ENCODE peak calls at places on chromosomes 11 and 22, in ten cellular contexts. C is tibial nerve, X is heart left ventricle, D is HFFc6, M is fibroblast of lung, S is HCT116, P is pancreas, K is body of pancreas, W is Peyer's patch, Q is cardiac fibroblast. B is an unnamed sample.

GRCh38 chr22:35995772-35996171 is 32.9 kb downstream of the RBFOX2 start:
- DNase-seq in C (peak), X (peak), D (peak), M (peak), S (no peak), P (no peak), K (peak), W (no peak), Q (peak), B (no peak)

GRCh38 chr11:20854214-20854613 is 184.8 kb downstream of the NELL1 start:
- DNase-seq in C (no peak), X (no peak), D (no peak), M (no peak), S (no peak), P (no peak), K (no peak), W (no peak), Q (no peak), B (no peak)

GRCh38 chr11:17607572-17608570 is 60.8 kb downstream of the OTOG start:
- DNase-seq in C (no peak), X (no peak), D (no peak), M (no peak), S (no peak), P (no peak), K (no peak), W (no peak), Q (no peak), B (peak)

GRCh38 chr11:120147950-120148270 is 10.0 kb upstream of the TRIM29 start:
- DNase-seq in C (no peak), X (no peak), D (no peak), M (no peak), S (no peak), P (no peak), K (no peak), W (no peak), Q (no peak), B (no peak)

GRCh38 chr11:69484427-69485259 is 3.2 kb downstream of the LINC01488 start:
- DNase-seq in C (no peak), X (peak), D (no peak), M (no peak), S (no peak), P (no peak), K (no peak), W (no peak), Q (no peak), B (peak)

GRCh38 chr11:127157225-127157624 is 156.7 kb upstream of the KIRREL3 start:
- DNase-seq in C (no peak), X (no peak), D (no peak), M (no peak), S (no peak), P (no peak), K (no peak), W (no peak), Q (no peak), B (no peak)

GRCh38 chr11:115316682-115317081 is 187.5 kb downstream of the CADM1 start:
- DNase-seq in C (no peak), X (no peak), D (no peak), M (no peak), S (no peak), P (no peak), K (no peak), W (no peak), Q (no peak), B (no peak)

GRCh38 chr11:123525511-123525918 is 95.4 kb downstream of the GRAMD1B start:
- DNase-seq in C (no peak), X (no peak), D (no peak), M (no peak), S (no peak), P (no peak), K (no peak), W (peak), Q (no peak), B (no peak)

GRCh38 chr11:4560462-4560861 is 15.5 kb downstream of the OR52M1 start:
- DNase-seq in C (no peak), X (no peak), D (no peak), M (no peak), S (no peak), P (no peak), K (no peak), W (no peak), Q (no peak), B (no peak)

GRCh38 chr11:29956076-29956556 is 60.7 kb downstream of the KCNA4 start:
- DNase-seq in C (no peak), X (no peak), D (no peak), M (no peak), S (no peak), P (no peak), K (no peak), W (no peak), Q (no peak), B (no peak)

GRCh38 chr11:94823127-94823732 is 55.1 kb downstream of the AMOTL1 start:
- DNase-seq in C (no peak), X (no peak), D (no peak), M (no peak), S (no peak), P (no peak), K (no peak), W (no peak), Q (no peak), B (no peak)

GRCh38 chr11:355581-356458 is 13.5 kb upstream of the B4GALNT4 start:
- DNase-seq in C (peak), X (peak), D (peak), M (peak), S (peak), P (peak), K (peak), W (peak), Q (peak), B (peak)

GRCh38 chr11:75474240-75474639 is 41.2 kb upstream of the KLHL35 start:
- DNase-seq in C (no peak), X (no peak), D (no peak), M (peak), S (no peak), P (no peak), K (no peak), W (no peak), Q (peak), B (no peak)

GRCh38 chr11:26234451-26234850 is 97.5 kb upstream of the ANO3 start:
- DNase-seq in C (no peak), X (no peak), D (no peak), M (peak), S (no peak), P (no peak), K (no peak), W (no peak), Q (no peak), B (no peak)

GRCh38 chr22:47139790-47140119 is 377.3 kb downstream of the TBC1D22A start:
- DNase-seq in C (no peak), X (no peak), D (no peak), M (no peak), S (no peak), P (no peak), K (no peak), W (no peak), Q (no peak), B (no peak)

GRCh38 chr11:46597609-46598219 is 3.9 kb upstream of the AMBRA1 start:
- DNase-seq in C (no peak), X (no peak), D (peak), M (no peak), S (no peak), P (no peak), K (no peak), W (no peak), Q (peak), B (no peak)

GRCh38 chr22:23984430-23984829 is 4.5 kb downstream of the GSTT2 start:
- DNase-seq in C (no peak), X (no peak), D (no peak), M (peak), S (peak), P (peak), K (no peak), W (peak), Q (peak), B (no peak)

GRCh38 chr11:17354070-17354924 is 2.7 kb downstream of the NCR3LG1 start:
- DNase-seq in C (peak), X (peak), D (peak), M (peak), S (peak), P (peak), K (peak), W (peak), Q (peak), B (no peak)

GRCh38 chr22:47323518-47323917 is 561.1 kb downstream of the TBC1D22A start:
- DNase-seq in C (no peak), X (no peak), D (no peak), M (no peak), S (no peak), P (no peak), K (no peak), W (no peak), Q (no peak), B (no peak)

DNA sequence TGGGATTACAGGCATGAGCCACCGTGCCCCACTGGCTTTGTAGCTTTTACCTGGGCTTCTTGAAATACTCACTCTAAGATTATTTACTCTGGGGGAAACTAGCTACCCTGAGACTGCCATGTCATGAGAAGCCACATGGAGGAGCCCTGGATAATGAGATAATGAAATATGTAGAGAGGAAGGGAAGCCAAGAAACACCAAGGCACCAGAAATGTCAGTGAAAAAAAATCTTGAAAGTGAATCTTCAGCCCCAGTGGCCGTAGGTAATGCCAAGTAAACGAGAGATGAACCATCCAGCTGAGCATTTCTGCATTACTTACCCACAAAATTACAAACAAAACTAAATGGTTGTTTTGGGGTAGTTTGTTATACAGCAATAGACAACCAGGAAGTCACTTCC is 125.6 kb downstream of the APIP start:
- DNase-seq in C (no peak), X (no peak), D (no peak), M (no peak), S (no peak), P (no peak), K (no peak), W (no peak), Q (no peak), B (no peak)
- TF ChIP-seq CTCF in C (no peak), X (no peak), D (peak), M (no peak), S (peak), P (no peak), K (no peak), W (peak), Q (no peak), B (no peak)

DNA sequence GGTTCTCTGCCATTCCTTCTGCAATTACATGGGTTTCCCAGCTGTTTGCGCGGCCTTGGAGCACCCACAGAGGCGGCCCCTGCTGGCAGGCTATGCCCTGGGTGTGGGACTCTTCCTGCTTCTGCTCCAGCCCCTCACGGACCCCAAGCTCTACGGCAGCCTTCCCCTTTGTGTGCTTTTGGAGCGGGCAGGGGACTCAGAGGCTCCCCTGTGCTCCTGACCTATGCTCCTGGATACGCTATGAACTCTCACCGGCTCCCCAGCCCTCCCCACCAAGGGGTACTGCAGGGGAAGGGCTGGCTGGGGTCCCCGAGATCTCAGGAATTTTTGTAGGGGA is 2.6 kb downstream of the RCE1 start:
- DNase-seq in C (no peak), X (no peak), D (no peak), M (no peak), S (no peak), P (no peak), K (no peak), W (no peak), Q (no peak), B (peak)
- TF ChIP-seq CTCF in C (no peak), X (no peak), D (peak), M (no peak), S (no peak), P (no peak), K (no peak), W (no peak), Q (no peak), B (no peak)

GRCh38 chr11:101428918-101429317 is 154.9 kb downstream of the TRPC6 start:
- DNase-seq in C (no peak), X (no peak), D (peak), M (peak), S (peak), P (no peak), K (no peak), W (no peak), Q (peak), B (no peak)
- TF ChIP-seq CTCF in C (no peak), X (peak), D (peak), M (peak), S (peak), P (peak), K (no peak), W (peak), Q (peak), B (peak)

DNA sequence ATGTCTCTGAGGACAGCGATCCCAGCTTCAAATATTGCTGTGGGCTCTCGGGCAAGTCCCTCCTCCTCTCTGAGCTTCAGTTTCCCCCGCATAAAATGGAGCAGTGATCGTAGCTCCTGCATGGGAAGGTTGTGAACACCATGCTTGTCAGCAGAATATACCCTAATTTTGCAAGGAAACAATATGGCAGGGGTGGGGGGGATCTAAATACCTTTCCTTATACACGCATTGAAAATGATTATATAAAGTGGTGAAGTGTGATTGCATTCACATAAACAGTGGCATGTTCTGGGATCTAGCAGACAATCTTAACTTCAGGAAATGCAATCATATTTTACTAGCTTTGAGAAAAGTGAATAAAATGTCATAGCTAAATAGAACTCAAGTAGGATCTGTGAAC is 24.0 kb upstream of the RTN4R start:
- DNase-seq in C (no peak), X (no peak), D (no peak), M (no peak), S (no peak), P (no peak), K (no peak), W (no peak), Q (no peak), B (no peak)
- TF ChIP-seq CTCF in C (no peak), X (no peak), D (no peak), M (no peak), S (no peak), P (no peak), K (no peak), W (no peak), Q (no peak), B (no peak)

GRCh38 chr11:44104472-44105294 is 9.2 kb downstream of the EXT2 start:
- DNase-seq in C (no peak), X (no peak), D (no peak), M (peak), S (no peak), P (no peak), K (no peak), W (no peak), Q (peak), B (no peak)
- TF ChIP-seq CTCF in C (no peak), X (no peak), D (peak), M (peak), S (peak), P (no peak), K (no peak), W (no peak), Q (peak), B (peak)

GRCh38 chr11:107550304-107550703 is 15.2 kb downstream of the ALKBH8 start:
- DNase-seq in C (no peak), X (no peak), D (no peak), M (no peak), S (no peak), P (no peak), K (no peak), W (no peak), Q (no peak), B (no peak)

GRCh38 chr11:107545101-107545514 is 20.4 kb downstream of the ALKBH8 start:
- DNase-seq in C (no peak), X (no peak), D (peak), M (peak), S (peak), P (no peak), K (no peak), W (no peak), Q (peak), B (no peak)

GRCh38 chr11:107549954-107550285 is 15.6 kb downstream of the ALKBH8 start:
- DNase-seq in C (no peak), X (no peak), D (no peak), M (no peak), S (no peak), P (no peak), K (no peak), W (no peak), Q (no peak), B (no peak)

GRCh38 chr11:107549253-107549953 is 16.1 kb downstream of the ALKBH8 start:
- DNase-seq in C (no peak), X (no peak), D (peak), M (peak), S (no peak), P (no peak), K (peak), W (no peak), Q (peak), B (no peak)
- TF ChIP-seq CTCF in C (peak), X (peak), D (peak), M (peak), S (peak), P (peak), K (peak), W (peak), Q (peak), B (peak)

GRCh38 chr11:59629996-59630395 is 14.4 kb upstream of the OSBP start:
- DNase-seq in C (no peak), X (no peak), D (no peak), M (no peak), S (no peak), P (no peak), K (no peak), W (no peak), Q (no peak), B (no peak)
- TF ChIP-seq CTCF in C (no peak), X (no peak), D (no peak), M (no peak), S (no peak), P (no peak), K (no peak), W (no peak), Q (no peak), B (no peak)

DNA sequence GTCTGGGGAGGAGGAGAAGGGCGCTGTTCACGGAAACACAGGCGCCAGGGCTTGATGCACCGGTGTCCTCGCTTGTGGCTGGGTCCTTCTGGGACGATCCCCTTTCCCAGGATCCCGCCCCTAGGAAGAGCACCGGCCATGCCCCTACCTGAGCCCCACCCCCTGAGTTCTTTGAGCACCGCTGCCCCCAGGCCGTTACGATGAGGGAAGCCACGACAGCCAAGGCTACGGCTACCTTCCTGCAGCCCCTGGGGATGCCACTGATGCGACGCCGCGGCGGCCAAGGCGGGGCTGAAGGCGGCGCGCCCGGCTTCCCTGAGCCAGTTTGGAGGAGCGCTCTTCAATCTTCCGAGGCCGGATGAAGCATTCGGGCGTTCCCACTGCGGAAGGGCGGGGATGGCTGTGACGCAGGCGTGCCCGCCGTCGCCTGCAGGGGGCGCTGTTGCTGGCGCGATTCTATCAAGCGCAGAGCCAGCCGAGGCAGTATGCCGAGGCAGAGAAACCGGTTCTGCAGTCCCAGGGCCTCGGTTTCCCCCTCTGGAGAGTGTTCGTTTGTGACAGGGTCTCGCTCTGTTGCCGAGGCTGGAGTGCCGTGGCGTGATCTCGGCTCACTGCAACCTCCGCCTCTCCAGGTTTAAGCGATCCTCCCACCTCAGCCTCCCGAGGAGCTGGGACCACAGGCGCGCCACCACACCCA is 9.7 kb upstream of the NEFH start:
- DNase-seq in C (no peak), X (peak), D (no peak), M (peak), S (peak), P (peak), K (peak), W (peak), Q (peak), B (no peak)
- TF ChIP-seq CTCF in C (peak), X (peak), D (peak), M (peak), S (peak), P (peak), K (peak), W (peak), Q (peak), B (peak)

DNA sequence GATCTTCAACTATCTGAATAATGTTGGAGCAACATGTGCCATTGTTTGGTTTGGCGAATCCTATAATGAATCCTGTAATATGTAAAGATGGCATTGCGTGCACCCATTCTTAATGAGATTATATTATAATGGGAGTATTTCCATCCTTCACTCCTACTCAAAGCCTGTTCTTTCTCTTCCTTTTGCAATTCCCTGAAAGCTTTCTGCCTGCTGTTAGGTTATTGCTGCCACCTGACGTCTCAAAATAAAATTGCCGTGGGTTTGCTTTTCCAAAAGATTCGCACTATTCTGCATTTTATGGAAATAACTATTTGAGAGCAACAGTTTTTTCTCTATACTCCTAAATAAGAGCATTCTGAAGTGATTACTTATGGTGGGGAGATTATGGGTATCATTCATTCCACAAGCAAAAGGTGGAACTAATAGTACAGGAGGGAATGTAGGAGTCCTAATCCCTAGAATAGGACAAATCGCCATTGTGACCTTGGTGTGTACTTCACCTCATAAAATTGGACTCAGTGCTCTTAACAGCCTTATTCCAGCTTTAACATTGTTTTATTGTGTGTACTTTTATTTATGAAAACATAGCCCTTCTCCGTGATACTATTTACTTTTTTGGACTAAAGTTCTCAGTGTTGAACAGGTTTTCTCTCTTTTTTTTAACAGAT is 69.6 kb upstream of the ALKBH3 start:
- DNase-seq in C (no peak), X (no peak), D (no peak), M (peak), S (no peak), P (no peak), K (no peak), W (no peak), Q (peak), B (no peak)
- TF ChIP-seq CTCF in C (no peak), X (peak), D (no peak), M (peak), S (no peak), P (no peak), K (no peak), W (peak), Q (peak), B (peak)

DNA sequence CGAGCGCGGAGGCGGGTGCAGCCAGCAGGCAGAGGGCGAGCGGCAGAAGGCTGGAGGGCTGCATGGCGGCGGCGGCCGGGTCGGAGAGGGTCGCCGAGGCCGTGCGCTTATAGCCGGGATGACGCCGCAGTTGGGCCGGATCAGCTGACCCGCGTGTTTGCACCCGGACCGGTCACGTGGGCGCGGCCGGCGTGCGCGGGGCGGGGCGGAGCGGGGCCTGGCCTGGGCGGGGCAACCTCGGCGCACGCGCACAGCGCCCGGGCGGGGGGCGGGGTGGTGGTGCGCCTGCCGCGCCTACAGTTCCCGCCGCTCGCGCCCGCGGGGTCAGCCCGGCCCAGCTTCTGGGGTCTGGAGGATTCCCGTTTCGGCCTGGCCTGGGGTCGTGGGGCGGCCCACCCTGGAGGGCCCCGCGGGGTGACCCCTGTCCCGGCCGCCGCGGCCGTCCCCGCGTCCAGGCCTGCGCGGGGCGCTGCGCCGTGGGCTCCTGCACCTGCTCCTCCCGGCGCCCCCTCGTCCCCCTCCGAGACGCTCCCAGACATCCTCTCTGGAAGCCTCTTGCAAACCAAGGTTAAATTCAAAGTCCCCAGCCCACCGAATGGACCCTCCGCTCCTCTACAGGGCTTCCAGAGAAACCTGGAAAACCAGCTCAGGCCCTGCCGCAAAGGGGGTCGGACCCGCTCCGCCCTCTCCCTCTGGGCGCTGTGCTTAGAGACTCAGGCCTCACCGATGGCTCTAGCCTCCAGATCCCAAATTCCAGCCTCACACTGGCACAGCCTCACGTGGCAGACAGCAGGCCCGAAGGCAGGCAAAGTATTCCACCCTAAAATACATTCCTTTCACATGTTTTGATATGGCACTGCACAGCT is at the start of gene CTSD:
- DNase-seq in C (peak), X (peak), D (peak), M (peak), S (peak), P (peak), K (peak), W (peak), Q (peak), B (peak)
- TF ChIP-seq CTCF in C (no peak), X (peak), D (peak), M (no peak), S (peak), P (no peak), K (no peak), W (no peak), Q (no peak), B (peak)